ENCODE peak calls at places on chromosomes 12 and 14, in eight cellular contexts. One of them, this sample, is unnamed.

GRCh38 chr12:39892146-39892545 is 213.7 kb downstream of the SLC2A13 start:
- DNase-seq in adipocyte: no peak
- DNase-seq in AG10803: peak
- DNase-seq in GM12878: no peak
- DNase-seq in choroid plexus epithelial cell: no peak
- DNase-seq in A549: no peak
- DNase-seq in spleen: no peak
- DNase-seq in cardiac fibroblast: no peak
- DNase-seq in this sample: no peak

GRCh38 chr12:15636060-15636890 is 152.9 kb downstream of the EPS8 start:
- DNase-seq in adipocyte: no peak
- DNase-seq in AG10803: no peak
- DNase-seq in GM12878: no peak
- DNase-seq in choroid plexus epithelial cell: peak
- DNase-seq in A549: no peak
- DNase-seq in spleen: no peak
- DNase-seq in cardiac fibroblast: no peak
- DNase-seq in this sample: no peak

GRCh38 chr12:91574391-91574790 is 391.8 kb upstream of the DCN start:
- DNase-seq in adipocyte: peak
- DNase-seq in AG10803: peak
- DNase-seq in GM12878: no peak
- DNase-seq in choroid plexus epithelial cell: peak
- DNase-seq in A549: no peak
- DNase-seq in spleen: no peak
- DNase-seq in cardiac fibroblast: no peak
- DNase-seq in this sample: peak

GRCh38 chr14:99067927-99068326 is 204.1 kb downstream of the BCL11B start:
- DNase-seq in adipocyte: no peak
- DNase-seq in AG10803: no peak
- DNase-seq in GM12878: no peak
- DNase-seq in choroid plexus epithelial cell: no peak
- DNase-seq in A549: no peak
- DNase-seq in spleen: no peak
- DNase-seq in cardiac fibroblast: no peak
- DNase-seq in this sample: no peak

GRCh38 chr12:2439332-2440100 is 355.3 kb upstream of the FKBP4 start:
- DNase-seq in adipocyte: no peak
- DNase-seq in AG10803: no peak
- DNase-seq in GM12878: no peak
- DNase-seq in choroid plexus epithelial cell: no peak
- DNase-seq in A549: no peak
- DNase-seq in spleen: no peak
- DNase-seq in cardiac fibroblast: no peak
- DNase-seq in this sample: no peak

GRCh38 chr12:96862326-96862725 is 44.7 kb upstream of the NEDD1 start:
- DNase-seq in adipocyte: no peak
- DNase-seq in AG10803: no peak
- DNase-seq in GM12878: no peak
- DNase-seq in choroid plexus epithelial cell: no peak
- DNase-seq in A549: no peak
- DNase-seq in spleen: no peak
- DNase-seq in cardiac fibroblast: no peak
- DNase-seq in this sample: no peak

GRCh38 chr12:124484526-124484953 is 82.9 kb downstream of the NCOR2 start:
- DNase-seq in adipocyte: no peak
- DNase-seq in AG10803: no peak
- DNase-seq in GM12878: no peak
- DNase-seq in choroid plexus epithelial cell: no peak
- DNase-seq in A549: no peak
- DNase-seq in spleen: peak
- DNase-seq in cardiac fibroblast: no peak
- DNase-seq in this sample: no peak

GRCh38 chr14:66944872-66945271 is 244.4 kb upstream of the GARIN2 start:
- DNase-seq in adipocyte: peak
- DNase-seq in AG10803: peak
- DNase-seq in GM12878: no peak
- DNase-seq in choroid plexus epithelial cell: peak
- DNase-seq in A549: no peak
- DNase-seq in spleen: no peak
- DNase-seq in cardiac fibroblast: peak
- DNase-seq in this sample: peak

GRCh38 chr12:114679942-114680341 is 4.0 kb downstream of the TBX3 start:
- DNase-seq in adipocyte: peak
- DNase-seq in AG10803: no peak
- DNase-seq in GM12878: no peak
- DNase-seq in choroid plexus epithelial cell: no peak
- DNase-seq in A549: no peak
- DNase-seq in spleen: no peak
- DNase-seq in cardiac fibroblast: no peak
- DNase-seq in this sample: no peak

GRCh38 chr12:56029166-56029519 is 8.3 kb downstream of the IKZF4 start:
- DNase-seq in adipocyte: peak
- DNase-seq in AG10803: peak
- DNase-seq in GM12878: no peak
- DNase-seq in choroid plexus epithelial cell: no peak
- DNase-seq in A549: no peak
- DNase-seq in spleen: no peak
- DNase-seq in cardiac fibroblast: peak
- DNase-seq in this sample: peak

GRCh38 chr12:34607520-34608195 is 585.4 kb downstream of the ALG10 start:
- DNase-seq in adipocyte: no peak
- DNase-seq in AG10803: no peak
- DNase-seq in GM12878: no peak
- DNase-seq in choroid plexus epithelial cell: no peak
- DNase-seq in A549: no peak
- DNase-seq in spleen: peak
- DNase-seq in cardiac fibroblast: no peak
- DNase-seq in this sample: no peak

GRCh38 chr14:34365309-34365915 is 96.6 kb downstream of the SPTSSA start:
- DNase-seq in adipocyte: peak
- DNase-seq in AG10803: no peak
- DNase-seq in GM12878: no peak
- DNase-seq in choroid plexus epithelial cell: peak
- DNase-seq in A549: no peak
- DNase-seq in spleen: no peak
- DNase-seq in cardiac fibroblast: peak
- DNase-seq in this sample: peak

GRCh38 chr12:53049582-53050318 is at the start of gene TNS2:
- DNase-seq in adipocyte: peak
- DNase-seq in AG10803: peak
- DNase-seq in GM12878: no peak
- DNase-seq in choroid plexus epithelial cell: peak
- DNase-seq in A549: no peak
- DNase-seq in spleen: peak
- DNase-seq in cardiac fibroblast: peak
- DNase-seq in this sample: peak

GRCh38 chr12:54304187-54304810 is 3.5 kb upstream of the NFE2 start:
- DNase-seq in adipocyte: peak
- DNase-seq in AG10803: peak
- DNase-seq in GM12878: no peak
- DNase-seq in choroid plexus epithelial cell: peak
- DNase-seq in A549: no peak
- DNase-seq in spleen: peak
- DNase-seq in cardiac fibroblast: peak
- DNase-seq in this sample: peak

GRCh38 chr14:76502219-76502618 is 126.3 kb downstream of the ESRRB start:
- DNase-seq in adipocyte: no peak
- DNase-seq in AG10803: no peak
- DNase-seq in GM12878: no peak
- DNase-seq in choroid plexus epithelial cell: no peak
- DNase-seq in A549: no peak
- DNase-seq in spleen: no peak
- DNase-seq in cardiac fibroblast: no peak
- DNase-seq in this sample: no peak

GRCh38 chr12:77102691-77103090 is 37.3 kb upstream of the E2F7 start:
- DNase-seq in adipocyte: peak
- DNase-seq in AG10803: peak
- DNase-seq in GM12878: no peak
- DNase-seq in choroid plexus epithelial cell: peak
- DNase-seq in A549: no peak
- DNase-seq in spleen: no peak
- DNase-seq in cardiac fibroblast: peak
- DNase-seq in this sample: peak
- H3K4me3 ChIP-seq in adipocyte: no peak
- H3K4me3 ChIP-seq in AG10803: no peak
- H3K4me3 ChIP-seq in GM12878: no peak
- H3K4me3 ChIP-seq in choroid plexus epithelial cell: no peak
- H3K4me3 ChIP-seq in A549: no peak
- H3K4me3 ChIP-seq in spleen: no peak
- H3K4me3 ChIP-seq in cardiac fibroblast: no peak
- H3K4me3 ChIP-seq in this sample: no peak

GRCh38 chr14:93686313-93686712 is 102.0 kb downstream of the PRIMA1 start:
- DNase-seq in adipocyte: peak
- DNase-seq in AG10803: no peak
- DNase-seq in GM12878: no peak
- DNase-seq in choroid plexus epithelial cell: no peak
- DNase-seq in A549: no peak
- DNase-seq in spleen: no peak
- DNase-seq in cardiac fibroblast: no peak
- DNase-seq in this sample: no peak

GRCh38 chr14:93685121-93685520 is 103.2 kb downstream of the PRIMA1 start:
- DNase-seq in adipocyte: no peak
- DNase-seq in AG10803: no peak
- DNase-seq in GM12878: no peak
- DNase-seq in choroid plexus epithelial cell: no peak
- DNase-seq in A549: no peak
- DNase-seq in spleen: no peak
- DNase-seq in cardiac fibroblast: no peak
- DNase-seq in this sample: no peak

GRCh38 chr14:93688239-93688666 is 100.0 kb downstream of the PRIMA1 start:
- DNase-seq in adipocyte: no peak
- DNase-seq in AG10803: no peak
- DNase-seq in GM12878: no peak
- DNase-seq in choroid plexus epithelial cell: no peak
- DNase-seq in A549: no peak
- DNase-seq in spleen: no peak
- DNase-seq in cardiac fibroblast: no peak
- DNase-seq in this sample: no peak

GRCh38 chr14:93691042-93691780 is 97.1 kb downstream of the PRIMA1 start:
- DNase-seq in adipocyte: no peak
- DNase-seq in AG10803: no peak
- DNase-seq in GM12878: no peak
- DNase-seq in choroid plexus epithelial cell: no peak
- DNase-seq in A549: no peak
- DNase-seq in spleen: no peak
- DNase-seq in cardiac fibroblast: no peak
- DNase-seq in this sample: no peak

GRCh38 chr14:93688794-93689193 is 99.5 kb downstream of the PRIMA1 start:
- DNase-seq in adipocyte: no peak
- DNase-seq in AG10803: no peak
- DNase-seq in GM12878: no peak
- DNase-seq in choroid plexus epithelial cell: no peak
- DNase-seq in A549: no peak
- DNase-seq in spleen: no peak
- DNase-seq in cardiac fibroblast: no peak
- DNase-seq in this sample: no peak
- H3K4me3 ChIP-seq in adipocyte: no peak
- H3K4me3 ChIP-seq in AG10803: no peak
- H3K4me3 ChIP-seq in GM12878: no peak
- H3K4me3 ChIP-seq in choroid plexus epithelial cell: no peak
- H3K4me3 ChIP-seq in A549: no peak
- H3K4me3 ChIP-seq in spleen: no peak
- H3K4me3 ChIP-seq in cardiac fibroblast: no peak
- H3K4me3 ChIP-seq in this sample: no peak

GRCh38 chr14:56243110-56243509 is 124.9 kb downstream of the PELI2 start:
- DNase-seq in adipocyte: peak
- DNase-seq in AG10803: no peak
- DNase-seq in GM12878: no peak
- DNase-seq in choroid plexus epithelial cell: peak
- DNase-seq in A549: no peak
- DNase-seq in spleen: no peak
- DNase-seq in cardiac fibroblast: no peak
- DNase-seq in this sample: no peak

GRCh38 chr14:56241441-56241840 is 123.2 kb downstream of the PELI2 start:
- DNase-seq in adipocyte: peak
- DNase-seq in AG10803: no peak
- DNase-seq in GM12878: no peak
- DNase-seq in choroid plexus epithelial cell: peak
- DNase-seq in A549: no peak
- DNase-seq in spleen: no peak
- DNase-seq in cardiac fibroblast: peak
- DNase-seq in this sample: no peak

GRCh38 chr14:56248442-56248841 is 130.2 kb downstream of the PELI2 start:
- DNase-seq in adipocyte: no peak
- DNase-seq in AG10803: no peak
- DNase-seq in GM12878: no peak
- DNase-seq in choroid plexus epithelial cell: no peak
- DNase-seq in A549: no peak
- DNase-seq in spleen: no peak
- DNase-seq in cardiac fibroblast: no peak
- DNase-seq in this sample: no peak

GRCh38 chr14:56247495-56248087 is 129.4 kb downstream of the PELI2 start:
- DNase-seq in adipocyte: peak
- DNase-seq in AG10803: peak
- DNase-seq in GM12878: no peak
- DNase-seq in choroid plexus epithelial cell: peak
- DNase-seq in A549: no peak
- DNase-seq in spleen: no peak
- DNase-seq in cardiac fibroblast: peak
- DNase-seq in this sample: peak

GRCh38 chr14:56244138-56244789 is 126.1 kb downstream of the PELI2 start:
- DNase-seq in adipocyte: peak
- DNase-seq in AG10803: peak
- DNase-seq in GM12878: no peak
- DNase-seq in choroid plexus epithelial cell: peak
- DNase-seq in A549: no peak
- DNase-seq in spleen: no peak
- DNase-seq in cardiac fibroblast: peak
- DNase-seq in this sample: peak
- H3K4me3 ChIP-seq in adipocyte: peak
- H3K4me3 ChIP-seq in AG10803: peak
- H3K4me3 ChIP-seq in GM12878: no peak
- H3K4me3 ChIP-seq in choroid plexus epithelial cell: no peak
- H3K4me3 ChIP-seq in A549: no peak
- H3K4me3 ChIP-seq in spleen: no peak
- H3K4me3 ChIP-seq in cardiac fibroblast: no peak
- H3K4me3 ChIP-seq in this sample: no peak

DNA sequence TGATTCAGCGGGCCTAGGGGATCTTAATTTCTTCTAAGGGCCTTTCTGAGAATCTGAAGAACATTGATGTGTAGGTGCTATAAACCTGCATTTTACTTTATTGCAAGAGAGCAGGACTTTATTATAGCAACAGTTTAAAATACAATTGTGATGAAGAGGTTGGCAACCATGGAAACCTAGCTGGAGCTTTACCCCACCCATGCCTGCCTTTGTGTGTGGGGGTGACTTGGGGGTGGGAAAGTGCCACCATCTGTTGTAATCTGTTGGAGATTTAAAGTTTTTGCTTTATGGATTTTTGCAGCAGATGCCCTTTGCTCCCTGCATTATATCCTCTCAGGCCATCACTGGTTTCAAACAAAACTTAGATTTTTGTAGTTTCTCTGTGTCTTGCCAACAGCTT is 64.6 kb downstream of the ATG14 start:
- DNase-seq in adipocyte: no peak
- DNase-seq in AG10803: no peak
- DNase-seq in GM12878: no peak
- DNase-seq in choroid plexus epithelial cell: no peak
- DNase-seq in A549: no peak
- DNase-seq in spleen: no peak
- DNase-seq in cardiac fibroblast: no peak
- DNase-seq in this sample: no peak
- H3K4me3 ChIP-seq in adipocyte: no peak
- H3K4me3 ChIP-seq in AG10803: no peak
- H3K4me3 ChIP-seq in GM12878: no peak
- H3K4me3 ChIP-seq in choroid plexus epithelial cell: no peak
- H3K4me3 ChIP-seq in A549: no peak
- H3K4me3 ChIP-seq in spleen: no peak
- H3K4me3 ChIP-seq in cardiac fibroblast: no peak
- H3K4me3 ChIP-seq in this sample: no peak